ENCODE peak calls at places on chromosome 13, in six cellular contexts. V, X, W, G, D and E are unnamed samples.
A peak's percentile ranks its signal among the peaks of the same experiment; 100 is the strongest.

GRCh38 chr13:46612258-46612657 is 59.3 kb downstream of the LRCH1 start:
- DNase-seq in W (no peak), G (no peak), V (no peak), X (no peak), D (no peak), E (no peak)

GRCh38 chr13:51838235-51838846 is 6.6 kb downstream of the TMEM272 start:
- DNase-seq in D (no peak), X (peak; percentile 66), W (peak; percentile 10), V (peak; percentile 65), G (no peak), E (no peak)

GRCh38 chr13:109606404-109607028 is 179.9 kb downstream of the IRS2 start:
- DNase-seq in W (no peak), D (no peak), G (no peak), V (no peak), X (no peak), E (no peak)

GRCh38 chr13:109595466-109595865 is 190.9 kb downstream of the IRS2 start:
- DNase-seq in X (no peak), D (no peak), W (no peak), V (no peak), G (no peak), E (no peak)

GRCh38 chr13:102825921-102826706 is 19.7 kb upstream of the ERCC5 start:
- DNase-seq in D (no peak), G (no peak), W (no peak), V (peak; percentile 93), X (peak; percentile 84), E (peak; percentile 65)

GRCh38 chr13:110162053-110162452 is 144.9 kb downstream of the COL4A1 start:
- DNase-seq in V (no peak), G (no peak), D (no peak), X (no peak), W (no peak), E (no peak)

GRCh38 chr13:113763961-113764792 is 5.2 kb downstream of the TMEM255B start:
- DNase-seq in W (no peak), V (no peak), D (no peak), G (no peak), X (no peak), E (no peak)

GRCh38 chr13:19178901-19179593 is 2.6 kb downstream of the TUBA3C start:
- DNase-seq in D (no peak), W (no peak), G (no peak), V (no peak), X (no peak), E (no peak)

GRCh38 chr13:32645854-32646253 is 59.6 kb downstream of the PDS5B start:
- DNase-seq in G (no peak), V (no peak), X (no peak), D (no peak), W (no peak), E (no peak)

GRCh38 chr13:46947425-46948191 is 50.8 kb upstream of the HTR2A start:
- DNase-seq in V (no peak), W (peak; percentile 46), D (no peak), X (no peak), G (no peak), E (no peak)

GRCh38 chr13:38630780-38631179 is 56.1 kb upstream of the FREM2 start:
- DNase-seq in G (no peak), D (no peak), X (peak; percentile 73), V (peak; percentile 32), W (no peak), E (peak; percentile 55)

DNA sequence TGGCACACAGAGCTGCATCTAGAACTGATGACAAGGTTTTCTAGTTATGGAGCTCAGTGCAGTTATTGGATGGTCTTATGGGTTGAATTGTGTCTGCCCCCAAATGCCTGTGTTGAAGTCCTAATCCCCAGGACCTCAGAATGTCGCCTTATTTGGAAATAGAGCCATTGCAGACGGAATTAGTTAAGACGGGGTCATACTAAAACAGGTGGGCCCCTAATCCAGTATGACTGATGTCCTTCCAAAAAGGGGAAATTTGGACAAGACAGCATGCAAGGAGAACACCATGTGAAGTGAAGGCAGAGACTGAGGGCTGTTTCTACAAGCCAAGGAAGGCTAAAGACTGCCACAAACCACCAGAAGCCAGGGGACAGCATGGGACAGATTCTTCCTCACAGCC is 148.7 kb downstream of the KCTD12 start:
- DNase-seq in G (no peak), X (no peak), W (no peak), D (no peak), V (no peak), E (no peak)
- H3K14ac ChIP-seq in G (no peak overlapping the region), X (no peak overlapping the region), W (no peak overlapping the region), D (no peak overlapping the region), V (no peak overlapping the region), E (no peak overlapping the region)

GRCh38 chr13:30038884-30039283 is 188.5 kb upstream of the UBL3 start:
- DNase-seq in W (no peak), V (peak; percentile 60), G (no peak), D (no peak), X (no peak), E (no peak)
- H2BK120ac ChIP-seq in W (no peak overlapping the region), V (no peak overlapping the region), G (no peak overlapping the region), D (peak overlapping the region; percentile 2), X (no peak overlapping the region), E (no peak overlapping the region)

DNA sequence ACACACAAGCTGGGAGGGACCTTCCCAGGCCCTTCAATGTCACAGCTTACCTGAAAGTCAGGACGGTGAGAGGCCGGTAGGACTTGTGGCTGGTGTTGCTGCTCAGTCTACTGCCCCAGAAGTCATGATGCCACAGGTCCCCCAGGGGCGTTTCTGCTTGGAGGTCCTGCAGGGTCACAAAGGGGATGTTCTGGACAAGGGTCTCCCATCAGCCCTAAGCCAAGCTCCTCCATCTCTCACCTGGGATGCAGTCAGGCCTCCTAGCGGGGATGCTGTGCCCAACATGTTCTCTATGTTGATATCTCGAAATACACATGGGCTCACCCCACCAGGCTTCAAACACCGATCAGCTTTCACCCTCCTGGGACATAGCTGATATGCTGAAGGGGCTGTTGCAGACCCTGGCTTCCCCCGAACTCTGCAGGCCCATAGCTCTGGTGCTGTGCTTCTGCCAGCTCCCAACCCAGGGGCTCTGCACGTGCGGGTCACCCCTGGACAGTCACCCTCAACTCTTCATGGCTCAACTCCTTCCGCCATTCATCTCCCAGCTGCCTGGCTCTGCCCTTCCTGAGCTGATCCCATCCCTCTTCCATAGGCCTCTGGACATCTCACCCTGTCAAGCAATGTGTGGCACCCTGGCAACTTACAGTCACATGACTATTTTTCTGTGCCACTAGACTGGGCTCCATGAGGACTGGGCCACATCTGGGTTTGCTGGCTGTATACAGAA is 10.3 kb downstream of the TMTC4 start:
- DNase-seq in V (no peak), W (no peak), D (no peak), X (no peak), G (no peak), E (no peak)
- H3K14ac ChIP-seq in V (no peak overlapping the region), W (no peak overlapping the region), D (no peak overlapping the region), X (no peak overlapping the region), G (no peak overlapping the region), E (no peak overlapping the region)

GRCh38 chr13:106475852-106476251 is 59.6 kb downstream of the EFNB2 start:
- DNase-seq in V (no peak), D (no peak), G (no peak), W (no peak), X (no peak), E (no peak)
- H2BK120ac ChIP-seq in V (no peak overlapping the region), D (no peak overlapping the region), G (no peak overlapping the region), W (no peak overlapping the region), X (no peak overlapping the region), E (peak overlapping the region; percentile 35)

GRCh38 chr13:98961204-98962105 is 16.4 kb downstream of the DOCK9 start:
- DNase-seq in G (no peak), X (no peak), D (no peak), W (no peak), V (no peak), E (peak; percentile 94)

GRCh38 chr13:98963917-98964316 is 13.9 kb downstream of the DOCK9 start:
- DNase-seq in D (no peak), X (no peak), G (no peak), V (no peak), W (no peak), E (no peak)

GRCh38 chr13:98965325-98965724 is 12.5 kb downstream of the DOCK9 start:
- DNase-seq in D (no peak), V (no peak), W (no peak), G (no peak), X (no peak), E (no peak)

GRCh38 chr13:98960331-98961203 is 17.3 kb downstream of the DOCK9 start:
- DNase-seq in X (peak; percentile 49), W (no peak), D (no peak), V (no peak), G (no peak), E (no peak)

DNA sequence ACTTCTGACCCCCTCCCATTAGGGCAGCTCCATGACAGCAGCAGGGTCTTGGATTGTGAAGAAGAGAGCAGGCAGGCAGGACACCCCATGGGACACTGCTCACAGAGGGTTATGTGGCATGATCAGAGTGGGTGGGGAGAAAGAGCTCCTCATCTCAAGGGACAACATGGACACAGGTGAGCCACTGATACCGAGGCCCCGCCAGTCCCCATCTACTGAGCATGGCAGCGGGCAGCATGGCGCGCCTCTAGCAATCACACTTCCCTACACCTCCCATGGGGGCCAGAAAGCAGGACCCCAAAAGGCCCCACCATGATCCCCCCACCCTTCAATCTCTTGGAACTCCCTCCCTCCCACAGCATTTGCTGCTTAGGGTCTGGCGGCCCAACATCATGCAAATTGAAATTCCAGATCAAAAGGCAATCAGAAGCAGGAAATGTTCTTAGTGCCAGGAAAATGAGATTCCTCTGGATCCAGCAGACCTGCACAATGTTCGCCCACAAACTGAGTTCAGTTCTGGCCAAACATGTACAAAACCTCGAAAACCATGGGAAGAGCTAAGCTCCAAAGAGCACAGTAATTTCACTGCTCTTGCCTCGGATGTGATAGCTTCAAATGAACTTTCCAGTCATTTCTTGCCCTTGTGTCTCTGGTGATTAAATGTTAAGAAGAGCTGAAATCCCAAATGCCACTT is 14.8 kb downstream of the DOCK9 start:
- DNase-seq in G (no peak), W (no peak), V (no peak), X (no peak), D (no peak), E (no peak)
- H3K14ac ChIP-seq in G (no peak overlapping the region), W (no peak overlapping the region), V (no peak overlapping the region), X (no peak overlapping the region), D (no peak overlapping the region), E (peak overlapping the region; percentile 50)

DNA sequence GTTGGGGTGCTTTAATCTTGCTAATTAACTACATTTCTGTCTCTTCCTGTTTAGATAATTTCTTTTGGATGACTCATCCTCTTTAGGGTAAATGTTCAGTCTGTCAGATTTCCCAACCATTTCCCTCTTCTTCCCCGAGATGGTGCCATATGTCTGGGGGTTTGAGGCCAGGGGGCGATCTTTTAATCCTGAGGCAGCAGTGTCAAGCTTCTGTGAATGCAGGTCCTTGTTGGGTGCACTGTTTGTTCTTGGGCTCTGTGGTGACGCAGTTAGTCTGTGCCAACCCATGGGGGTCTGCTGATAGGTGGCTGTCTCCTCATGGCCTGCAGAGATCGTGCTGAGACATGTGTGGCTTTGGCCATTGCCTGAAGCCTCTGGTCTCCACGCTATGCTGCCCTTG is 420.4 kb downstream of the NDFIP2 start:
- DNase-seq in D (no peak), W (no peak), G (no peak), X (peak; percentile 66), V (peak; percentile 13), E (no peak)
- H2BK120ac ChIP-seq in D (no peak overlapping the region), W (no peak overlapping the region), G (no peak overlapping the region), X (peak overlapping the region; percentile 56), V (peak overlapping the region; percentile 70), E (no peak overlapping the region)

GRCh38 chr13:73556902-73557301 is 498.1 kb downstream of the KLF5 start:
- DNase-seq in D (no peak), W (no peak), V (no peak), G (no peak), X (no peak), E (no peak)
- H3K14ac ChIP-seq in D (no peak overlapping the region), W (no peak overlapping the region), V (no peak overlapping the region), G (no peak overlapping the region), X (no peak overlapping the region), E (no peak overlapping the region)